ENCODE peak calls at places on chromosome 5, in seven cellular contexts. One of them, this sample, is unnamed.

GRCh38 chr5:142520885-142521284 is 165.0 kb downstream of the FGF1 start:
- DNase-seq in AG09309: no peak
- DNase-seq in OCI-LY7: no peak
- DNase-seq in choroid plexus epithelial cell: no peak
- DNase-seq in thyroid gland: no peak
- DNase-seq in mammary epithelial cell: no peak
- DNase-seq in testis: no peak
- DNase-seq in this sample: no peak

GRCh38 chr5:154042751-154043150 is 4.0 kb downstream of the MFAP3 start:
- DNase-seq in AG09309: no peak
- DNase-seq in OCI-LY7: no peak
- DNase-seq in choroid plexus epithelial cell: no peak
- DNase-seq in thyroid gland: no peak
- DNase-seq in mammary epithelial cell: no peak
- DNase-seq in testis: no peak
- DNase-seq in this sample: peak

GRCh38 chr5:16857635-16858034 is 78.5 kb downstream of the MYO10 start:
- DNase-seq in AG09309: no peak
- DNase-seq in OCI-LY7: no peak
- DNase-seq in choroid plexus epithelial cell: no peak
- DNase-seq in thyroid gland: peak
- DNase-seq in mammary epithelial cell: no peak
- DNase-seq in testis: no peak
- DNase-seq in this sample: no peak

GRCh38 chr5:169717298-169717697 is 80.2 kb downstream of the DOCK2 start:
- DNase-seq in AG09309: peak
- DNase-seq in OCI-LY7: no peak
- DNase-seq in choroid plexus epithelial cell: peak
- DNase-seq in thyroid gland: no peak
- DNase-seq in mammary epithelial cell: peak
- DNase-seq in testis: no peak
- DNase-seq in this sample: peak

GRCh38 chr5:142749321-142749720 is 20.9 kb upstream of the ARHGAP26 start:
- DNase-seq in AG09309: peak
- DNase-seq in OCI-LY7: no peak
- DNase-seq in choroid plexus epithelial cell: peak
- DNase-seq in thyroid gland: peak
- DNase-seq in mammary epithelial cell: peak
- DNase-seq in testis: no peak
- DNase-seq in this sample: peak

GRCh38 chr5:66851306-66851705 is 255.1 kb downstream of the MAST4 start:
- DNase-seq in AG09309: no peak
- DNase-seq in OCI-LY7: no peak
- DNase-seq in choroid plexus epithelial cell: no peak
- DNase-seq in thyroid gland: no peak
- DNase-seq in mammary epithelial cell: peak
- DNase-seq in testis: no peak
- DNase-seq in this sample: peak

GRCh38 chr5:52269853-52270252 is 517.9 kb upstream of the ITGA1 start:
- DNase-seq in AG09309: no peak
- DNase-seq in OCI-LY7: no peak
- DNase-seq in choroid plexus epithelial cell: no peak
- DNase-seq in thyroid gland: no peak
- DNase-seq in mammary epithelial cell: no peak
- DNase-seq in testis: no peak
- DNase-seq in this sample: no peak

GRCh38 chr5:142425286-142426065 is 100.7 kb upstream of the SPRY4 start:
- DNase-seq in AG09309: peak
- DNase-seq in OCI-LY7: no peak
- DNase-seq in choroid plexus epithelial cell: peak
- DNase-seq in thyroid gland: no peak
- DNase-seq in mammary epithelial cell: no peak
- DNase-seq in testis: no peak
- DNase-seq in this sample: no peak

GRCh38 chr5:57895766-57896165 is 413.2 kb upstream of the ACTBL2 start:
- DNase-seq in AG09309: peak
- DNase-seq in OCI-LY7: no peak
- DNase-seq in choroid plexus epithelial cell: peak
- DNase-seq in thyroid gland: no peak
- DNase-seq in mammary epithelial cell: no peak
- DNase-seq in testis: no peak
- DNase-seq in this sample: peak

GRCh38 chr5:135013445-135013844 is 20.6 kb downstream of the PITX1 start:
- DNase-seq in AG09309: no peak
- DNase-seq in OCI-LY7: no peak
- DNase-seq in choroid plexus epithelial cell: no peak
- DNase-seq in thyroid gland: no peak
- DNase-seq in mammary epithelial cell: no peak
- DNase-seq in testis: no peak
- DNase-seq in this sample: no peak

GRCh38 chr5:176817864-176818377 is 7.6 kb downstream of the UNC5A start:
- DNase-seq in AG09309: no peak
- DNase-seq in OCI-LY7: no peak
- DNase-seq in choroid plexus epithelial cell: peak
- DNase-seq in thyroid gland: no peak
- DNase-seq in mammary epithelial cell: no peak
- DNase-seq in testis: no peak
- DNase-seq in this sample: peak

GRCh38 chr5:22892441-22892840 is 39.3 kb upstream of the CDH12 start:
- DNase-seq in AG09309: no peak
- DNase-seq in OCI-LY7: no peak
- DNase-seq in choroid plexus epithelial cell: peak
- DNase-seq in thyroid gland: no peak
- DNase-seq in mammary epithelial cell: peak
- DNase-seq in testis: no peak
- DNase-seq in this sample: no peak

GRCh38 chr5:58885265-58885664 is 302.4 kb downstream of the RAB3C start:
- DNase-seq in AG09309: no peak
- DNase-seq in OCI-LY7: no peak
- DNase-seq in choroid plexus epithelial cell: no peak
- DNase-seq in thyroid gland: no peak
- DNase-seq in mammary epithelial cell: no peak
- DNase-seq in testis: no peak
- DNase-seq in this sample: no peak

GRCh38 chr5:1881273-1881586 is 1.5 kb downstream of the IRX4 start:
- DNase-seq in AG09309: no peak
- DNase-seq in OCI-LY7: no peak
- DNase-seq in choroid plexus epithelial cell: no peak
- DNase-seq in thyroid gland: no peak
- DNase-seq in mammary epithelial cell: peak
- DNase-seq in testis: no peak
- DNase-seq in this sample: peak

GRCh38 chr5:65382582-65382981 is 99.1 kb downstream of the ADAMTS6 start:
- DNase-seq in AG09309: no peak
- DNase-seq in OCI-LY7: peak
- DNase-seq in choroid plexus epithelial cell: peak
- DNase-seq in thyroid gland: no peak
- DNase-seq in mammary epithelial cell: no peak
- DNase-seq in testis: no peak
- DNase-seq in this sample: no peak

GRCh38 chr5:143316844-143317631 is 86.4 kb downstream of the NR3C1 start:
- DNase-seq in AG09309: no peak
- DNase-seq in OCI-LY7: no peak
- DNase-seq in choroid plexus epithelial cell: peak
- DNase-seq in thyroid gland: no peak
- DNase-seq in mammary epithelial cell: no peak
- DNase-seq in testis: no peak
- DNase-seq in this sample: peak

GRCh38 chr5:170681013-170681433 is 102.5 kb upstream of the GABRP start:
- DNase-seq in AG09309: no peak
- DNase-seq in OCI-LY7: no peak
- DNase-seq in choroid plexus epithelial cell: peak
- DNase-seq in thyroid gland: peak
- DNase-seq in mammary epithelial cell: peak
- DNase-seq in testis: peak
- DNase-seq in this sample: peak

GRCh38 chr5:172453986-172454354 is 355 bp downstream of the SH3PXD2B start:
- DNase-seq in AG09309: no peak
- DNase-seq in OCI-LY7: no peak
- DNase-seq in choroid plexus epithelial cell: no peak
- DNase-seq in thyroid gland: peak
- DNase-seq in mammary epithelial cell: peak
- DNase-seq in testis: no peak
- DNase-seq in this sample: peak

GRCh38 chr5:141923443-141924313 is at the start of gene DELE1:
- DNase-seq in AG09309: peak
- DNase-seq in OCI-LY7: peak
- DNase-seq in choroid plexus epithelial cell: peak
- DNase-seq in thyroid gland: peak
- DNase-seq in mammary epithelial cell: peak
- DNase-seq in testis: peak
- DNase-seq in this sample: peak

GRCh38 chr5:143176048-143176447 is 227.4 kb downstream of the NR3C1 start:
- DNase-seq in AG09309: no peak
- DNase-seq in OCI-LY7: no peak
- DNase-seq in choroid plexus epithelial cell: no peak
- DNase-seq in thyroid gland: no peak
- DNase-seq in mammary epithelial cell: no peak
- DNase-seq in testis: no peak
- DNase-seq in this sample: no peak

GRCh38 chr5:125227333-125228075 is 481.1 kb upstream of the ZNF608 start:
- DNase-seq in AG09309: no peak
- DNase-seq in OCI-LY7: peak
- DNase-seq in choroid plexus epithelial cell: peak
- DNase-seq in thyroid gland: peak
- DNase-seq in mammary epithelial cell: no peak
- DNase-seq in testis: peak
- DNase-seq in this sample: peak

GRCh38 chr5:116696356-116696755 is 121.7 kb upstream of the SEMA6A start:
- DNase-seq in AG09309: no peak
- DNase-seq in OCI-LY7: no peak
- DNase-seq in choroid plexus epithelial cell: peak
- DNase-seq in thyroid gland: no peak
- DNase-seq in mammary epithelial cell: no peak
- DNase-seq in testis: no peak
- DNase-seq in this sample: peak

GRCh38 chr5:159324097-159324760 is 6.1 kb downstream of the IL12B start:
- DNase-seq in AG09309: peak
- DNase-seq in OCI-LY7: no peak
- DNase-seq in choroid plexus epithelial cell: peak
- DNase-seq in thyroid gland: no peak
- DNase-seq in mammary epithelial cell: peak
- DNase-seq in testis: no peak
- DNase-seq in this sample: no peak

GRCh38 chr5:88143693-88144218 is 124.9 kb downstream of the TMEM161B start:
- DNase-seq in AG09309: no peak
- DNase-seq in OCI-LY7: no peak
- DNase-seq in choroid plexus epithelial cell: no peak
- DNase-seq in thyroid gland: no peak
- DNase-seq in mammary epithelial cell: no peak
- DNase-seq in testis: no peak
- DNase-seq in this sample: no peak
- H3K4me3 ChIP-seq in AG09309: no peak
- H3K4me3 ChIP-seq in OCI-LY7: no peak
- H3K4me3 ChIP-seq in choroid plexus epithelial cell: no peak
- H3K4me3 ChIP-seq in thyroid gland: no peak
- H3K4me3 ChIP-seq in mammary epithelial cell: no peak
- H3K4me3 ChIP-seq in testis: no peak
- H3K4me3 ChIP-seq in this sample: no peak

GRCh38 chr5:93622240-93622885 is 39.3 kb downstream of the NR2F1 start:
- DNase-seq in AG09309: peak
- DNase-seq in OCI-LY7: peak
- DNase-seq in choroid plexus epithelial cell: peak
- DNase-seq in thyroid gland: no peak
- DNase-seq in mammary epithelial cell: peak
- DNase-seq in testis: no peak
- DNase-seq in this sample: peak

GRCh38 chr5:93621340-93621872 is 38.4 kb downstream of the NR2F1 start:
- DNase-seq in AG09309: no peak
- DNase-seq in OCI-LY7: no peak
- DNase-seq in choroid plexus epithelial cell: peak
- DNase-seq in thyroid gland: peak
- DNase-seq in mammary epithelial cell: peak
- DNase-seq in testis: peak
- DNase-seq in this sample: peak

GRCh38 chr5:93623153-93623552 is 40.1 kb downstream of the NR2F1 start:
- DNase-seq in AG09309: no peak
- DNase-seq in OCI-LY7: no peak
- DNase-seq in choroid plexus epithelial cell: no peak
- DNase-seq in thyroid gland: no peak
- DNase-seq in mammary epithelial cell: no peak
- DNase-seq in testis: no peak
- DNase-seq in this sample: no peak

GRCh38 chr5:93620487-93621339 is 37.7 kb downstream of the NR2F1 start:
- DNase-seq in AG09309: no peak
- DNase-seq in OCI-LY7: peak
- DNase-seq in choroid plexus epithelial cell: peak
- DNase-seq in thyroid gland: peak
- DNase-seq in mammary epithelial cell: peak
- DNase-seq in testis: peak
- DNase-seq in this sample: peak
- TF ChIP-seq CTCF in AG09309: no peak
- TF ChIP-seq CTCF in OCI-LY7: peak
- TF ChIP-seq CTCF in choroid plexus epithelial cell: peak
- TF ChIP-seq CTCF in thyroid gland: no peak
- TF ChIP-seq CTCF in mammary epithelial cell: no peak
- TF ChIP-seq CTCF in testis: no peak
- TF ChIP-seq CTCF in this sample: peak

GRCh38 chr5:175796536-175797499 is 74.6 kb upstream of the CPLX2 start:
- DNase-seq in AG09309: peak
- DNase-seq in OCI-LY7: no peak
- DNase-seq in choroid plexus epithelial cell: peak
- DNase-seq in thyroid gland: peak
- DNase-seq in mammary epithelial cell: peak
- DNase-seq in testis: peak
- DNase-seq in this sample: peak
- H3K4me3 ChIP-seq in AG09309: peak
- H3K4me3 ChIP-seq in OCI-LY7: no peak
- H3K4me3 ChIP-seq in choroid plexus epithelial cell: peak
- H3K4me3 ChIP-seq in thyroid gland: no peak
- H3K4me3 ChIP-seq in mammary epithelial cell: peak
- H3K4me3 ChIP-seq in testis: peak
- H3K4me3 ChIP-seq in this sample: peak

GRCh38 chr5:8478308-8478707 is 609.4 kb downstream of the MTRR start:
- DNase-seq in AG09309: no peak
- DNase-seq in OCI-LY7: no peak
- DNase-seq in choroid plexus epithelial cell: peak
- DNase-seq in thyroid gland: no peak
- DNase-seq in mammary epithelial cell: peak
- DNase-seq in testis: no peak
- DNase-seq in this sample: peak

GRCh38 chr5:8474569-8474930 is 605.6 kb downstream of the MTRR start:
- DNase-seq in AG09309: no peak
- DNase-seq in OCI-LY7: no peak
- DNase-seq in choroid plexus epithelial cell: no peak
- DNase-seq in thyroid gland: no peak
- DNase-seq in mammary epithelial cell: no peak
- DNase-seq in testis: no peak
- DNase-seq in this sample: no peak

GRCh38 chr5:8473016-8473415 is 604.1 kb downstream of the MTRR start:
- DNase-seq in AG09309: no peak
- DNase-seq in OCI-LY7: no peak
- DNase-seq in choroid plexus epithelial cell: no peak
- DNase-seq in thyroid gland: no peak
- DNase-seq in mammary epithelial cell: no peak
- DNase-seq in testis: no peak
- DNase-seq in this sample: no peak

GRCh38 chr5:8470489-8470888 is 601.5 kb downstream of the MTRR start:
- DNase-seq in AG09309: no peak
- DNase-seq in OCI-LY7: peak
- DNase-seq in choroid plexus epithelial cell: no peak
- DNase-seq in thyroid gland: no peak
- DNase-seq in mammary epithelial cell: no peak
- DNase-seq in testis: no peak
- DNase-seq in this sample: no peak

GRCh38 chr5:8473827-8474568 is 605.0 kb downstream of the MTRR start:
- DNase-seq in AG09309: no peak
- DNase-seq in OCI-LY7: no peak
- DNase-seq in choroid plexus epithelial cell: no peak
- DNase-seq in thyroid gland: no peak
- DNase-seq in mammary epithelial cell: no peak
- DNase-seq in testis: no peak
- DNase-seq in this sample: no peak
- TF ChIP-seq CTCF in AG09309: peak
- TF ChIP-seq CTCF in OCI-LY7: no peak
- TF ChIP-seq CTCF in choroid plexus epithelial cell: peak
- TF ChIP-seq CTCF in thyroid gland: no peak
- TF ChIP-seq CTCF in mammary epithelial cell: no peak
- TF ChIP-seq CTCF in testis: no peak
- TF ChIP-seq CTCF in this sample: peak

This sample was measured in fibroblast of pulmonary artery.